ENCODE peak calls at places on chromosomes 16 and 17, in five cellular contexts. J, O, L, T and W are unnamed samples. For H3K27me3, the result is how much of the 10 kb centered on the place peaks cover.

GRCh38 chr16:21611178-21611545 is 11.8 kb downstream of the METTL9 start:
- DNase-seq in T (peak), L (no peak), J (no peak), O (no peak), W (no peak)

GRCh38 chr16:10729649-10730048 is 14.0 kb upstream of the NUBP1 start:
- DNase-seq in J (no peak), L (no peak), O (no peak), T (peak), W (no peak)

GRCh38 chr17:75506888-75507287 is 8.4 kb downstream of the CASKIN2 start:
- DNase-seq in J (no peak), O (no peak), T (no peak), L (no peak), W (no peak)

GRCh38 chr16:85279874-85280545 is 167.7 kb upstream of the CIBAR2 start:
- DNase-seq in L (no peak), J (no peak), T (no peak), O (no peak), W (no peak)

GRCh38 chr17:82063424-82064415 is 1.9 kb downstream of the DUS1L start:
- DNase-seq in J (no peak), T (no peak), O (no peak), L (no peak), W (no peak)

GRCh38 chr17:50028207-50029120 is 27.4 kb upstream of the ITGA3 start:
- DNase-seq in O (no peak), T (peak), L (peak), J (no peak), W (no peak)

GRCh38 chr17:4230142-4230541 is 33.6 kb downstream of the ANKFY1 start:
- DNase-seq in O (no peak), L (no peak), J (no peak), T (peak), W (no peak)

GRCh38 chr16:79535130-79535529 is 65.4 kb downstream of the MAF start:
- DNase-seq in L (no peak), J (no peak), O (no peak), T (no peak), W (no peak)

GRCh38 chr17:1179635-1180433 is at the start of gene ABR:
- DNase-seq in J (no peak), L (peak), T (peak), O (no peak), W (no peak)

GRCh38 chr16:69513180-69513966 is 52.4 kb upstream of the NFAT5 start:
- DNase-seq in J (no peak), O (no peak), T (peak), L (no peak), W (no peak)

GRCh38 chr16:83187404-83187803 is 560.6 kb downstream of the CDH13 start:
- DNase-seq in J (no peak), T (peak), O (no peak), L (no peak), W (no peak)

DNA sequence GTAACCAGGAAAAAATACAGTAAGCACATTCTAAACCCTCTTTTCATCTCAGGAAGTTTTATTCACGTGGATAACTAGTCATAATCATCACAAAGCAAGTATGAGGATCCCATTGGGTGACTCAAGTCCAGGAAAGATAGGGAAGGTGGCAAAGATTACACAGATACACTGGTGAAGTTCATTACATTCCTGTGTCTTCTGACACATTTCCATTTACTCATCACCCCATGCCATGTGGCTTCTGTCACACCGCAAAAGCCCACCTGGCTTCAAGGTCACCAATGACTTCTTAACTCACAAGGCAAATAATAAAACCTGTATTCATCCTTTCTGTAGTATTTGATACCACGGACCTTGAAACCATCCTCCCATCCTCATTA is 17.0 kb downstream of the HS3ST3A1 start:
- DNase-seq in J (no peak), L (no peak), T (peak), O (no peak), W (no peak)
- TF ChIP-seq USF2 in J (no peak), L (no peak), T (no peak), O (no peak), W (no peak)

DNA sequence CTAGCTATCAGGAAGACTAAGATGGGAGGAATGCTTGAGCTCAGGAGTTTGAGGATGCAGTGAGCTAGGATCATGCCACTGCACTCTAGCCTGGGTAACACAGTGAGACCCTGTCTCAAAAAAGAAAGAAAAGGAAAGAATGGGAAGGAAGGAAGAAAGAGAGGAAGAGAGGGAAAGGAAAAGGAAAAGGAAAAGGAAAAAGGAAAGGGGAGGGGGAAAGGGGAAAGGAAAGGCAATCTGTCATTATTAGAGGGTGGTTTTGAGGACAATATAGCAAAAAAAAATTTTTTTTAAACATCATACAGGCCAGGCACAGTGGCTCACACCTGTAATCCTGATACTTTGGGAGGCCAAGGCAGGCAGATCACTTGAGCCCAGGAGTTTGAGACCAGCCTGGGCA is 20.4 kb downstream of the JUP start:
- DNase-seq in O (no peak), J (no peak), T (no peak), L (no peak), W (no peak)
- H3K27me3 ChIP-seq in O (under half), J (under half), T (under half), L (under half), W (under half)

GRCh38 chr16:82027629-82028035 is 7.4 kb upstream of the HSD17B2 start:
- DNase-seq in T (no peak), J (no peak), O (no peak), L (no peak), W (no peak)

GRCh38 chr16:82033006-82033405 is 2.0 kb upstream of the HSD17B2 start:
- DNase-seq in L (no peak), T (no peak), J (no peak), O (no peak), W (no peak)

GRCh38 chr16:82034981-82035612 is at the start of gene HSD17B2:
- DNase-seq in O (no peak), L (no peak), J (no peak), T (peak), W (peak)

GRCh38 chr16:82033683-82034300 is 1.3 kb upstream of the HSD17B2 start:
- DNase-seq in J (no peak), T (no peak), L (no peak), O (no peak), W (no peak)

DNA sequence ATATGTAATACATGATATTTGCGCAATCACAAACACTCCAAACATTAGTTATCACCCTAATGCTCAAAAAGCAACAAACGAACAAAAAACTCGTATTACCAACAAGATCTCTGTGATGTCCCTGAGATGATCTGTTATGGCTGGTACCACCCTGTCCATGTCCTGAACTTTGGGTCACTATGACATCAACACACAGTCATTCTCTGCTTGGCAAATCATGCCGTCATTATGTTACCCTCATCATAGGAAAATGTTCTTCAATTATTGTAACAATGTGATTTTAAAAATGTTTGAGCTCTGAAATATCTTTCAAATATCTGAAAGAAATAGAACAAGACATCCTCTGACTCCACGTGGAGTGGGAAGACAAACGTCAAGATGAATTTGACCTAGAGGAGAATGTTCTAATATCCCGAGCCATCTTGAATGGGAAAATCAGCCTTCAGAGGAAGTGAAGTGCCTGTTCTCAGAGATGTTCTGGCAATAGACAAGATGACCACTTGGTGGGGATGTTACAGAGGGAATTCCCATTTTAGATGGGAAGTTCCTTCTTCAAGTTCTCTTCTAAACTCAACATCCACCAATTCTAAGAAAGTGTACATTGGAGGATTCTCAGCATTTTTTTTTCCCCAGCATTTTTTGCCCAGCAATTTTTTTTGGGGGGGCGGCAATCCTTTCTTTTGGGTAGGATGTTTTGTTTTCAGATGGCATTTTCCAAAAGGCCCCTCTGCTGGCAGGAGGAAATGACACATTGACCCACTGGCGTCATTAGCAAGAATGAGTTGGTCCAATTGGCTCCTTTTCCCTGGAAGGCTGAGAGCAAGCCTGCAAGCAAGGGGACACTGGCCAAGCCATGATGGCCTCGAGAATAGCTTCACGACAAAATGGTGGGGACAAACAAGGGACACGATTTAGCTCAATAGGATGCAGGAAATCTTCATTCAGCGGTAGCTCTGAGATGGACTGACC is 3.7 kb upstream of the HSD17B2 start:
- DNase-seq in T (peak), O (no peak), J (no peak), L (peak), W (peak)
- TF ChIP-seq USF2 in T (no peak), O (no peak), J (no peak), L (no peak), W (no peak)

GRCh38 chr17:48554412-48555090 is 9.6 kb upstream of the HOXB2 start:
- DNase-seq in J (no peak), T (peak), L (no peak), O (no peak), W (no peak)

GRCh38 chr17:48553837-48554236 is 8.9 kb upstream of the HOXB2 start:
- DNase-seq in J (no peak), T (peak), L (no peak), O (no peak), W (no peak)

GRCh38 chr17:48552453-48553189 is 7.7 kb upstream of the HOXB2 start:
- DNase-seq in T (peak), O (no peak), J (no peak), L (no peak), W (no peak)

GRCh38 chr17:48551601-48552452 is 6.9 kb upstream of the HOXB2 start:
- DNase-seq in T (peak), J (no peak), L (no peak), O (no peak), W (no peak)

GRCh38 chr17:48553190-48553547 is 8.3 kb upstream of the HOXB2 start:
- DNase-seq in T (no peak), J (no peak), O (no peak), L (no peak), W (no peak)
- H3K27me3 ChIP-seq in T (under half), J (half or more), O (under half), L (half or more), W (under half)

GRCh38 chr16:49961087-49961486 is 63.9 kb upstream of the CNEP1R1 start:
- DNase-seq in T (peak), L (no peak), O (no peak), J (no peak), W (no peak)
- TF ChIP-seq USF2 in T (no peak), L (no peak), O (no peak), J (no peak), W (no peak)

GRCh38 chr16:28313587-28313986 is 21.3 kb downstream of the SBK1 start:
- DNase-seq in O (no peak), T (no peak), L (no peak), J (no peak), W (no peak)
- H3K27me3 ChIP-seq in O (under half), T (under half), L (under half), J (under half), W (under half)